ENCODE peak calls at places on chromosome 4, in five cellular contexts. C is AG10803, E is kidney epithelial cell, J is AG04450, H is AG04449. K is an unnamed sample.

GRCh38 chr4:138553001-138553845 is 311.1 kb upstream of the SLC7A11 start:
- DNase-seq in C (no peak), E (no peak), J (no peak), H (no peak), K (no peak)

GRCh38 chr4:48129307-48130014 is 4.6 kb downstream of the TXK start:
- DNase-seq in C (no peak), E (no peak), H (no peak), J (no peak), K (peak)

GRCh38 chr4:30116401-30116800 is 603.8 kb upstream of the PCDH7 start:
- DNase-seq in H (no peak), C (no peak), E (no peak), J (no peak), K (peak)

GRCh38 chr4:111937368-111937767 is 207.9 kb upstream of the FAM241A start:
- DNase-seq in E (no peak), H (no peak), J (no peak), C (peak), K (peak)

GRCh38 chr4:7806724-7807123 is 132.9 kb downstream of the AFAP1 start:
- DNase-seq in C (no peak), E (no peak), H (no peak), J (no peak), K (no peak)

GRCh38 chr4:5750052-5750950 is 39.3 kb downstream of the EVC start:
- DNase-seq in H (peak), J (no peak), C (peak), E (no peak), K (peak)

GRCh38 chr4:86160423-86160822 is 199.4 kb downstream of the MAPK10 start:
- DNase-seq in J (no peak), E (no peak), C (peak), H (no peak), K (no peak)

GRCh38 chr4:22881416-22881815 is 188.7 kb downstream of the GBA3 start:
- DNase-seq in C (no peak), E (no peak), J (no peak), H (no peak), K (no peak)

GRCh38 chr4:138003248-138003647 is 238.9 kb downstream of the SLC7A11 start:
- DNase-seq in J (no peak), C (peak), H (no peak), E (no peak), K (peak)

GRCh38 chr4:184755278-184755677 is 21.4 kb upstream of the CENPU start:
- DNase-seq in E (no peak), J (no peak), C (peak), H (no peak), K (peak)

GRCh38 chr4:2795558-2796260 is 2.8 kb downstream of the SH3BP2 start:
- DNase-seq in C (no peak), J (no peak), E (no peak), H (no peak), K (no peak)

GRCh38 chr4:70670332-70671014 is 4.2 kb upstream of the JCHAIN start:
- DNase-seq in J (no peak), E (peak), C (peak), H (no peak), K (peak)

GRCh38 chr4:120709986-120710385 is 212.5 kb downstream of the PRDM5 start:
- DNase-seq in J (peak), E (no peak), H (peak), C (peak), K (peak)

DNA sequence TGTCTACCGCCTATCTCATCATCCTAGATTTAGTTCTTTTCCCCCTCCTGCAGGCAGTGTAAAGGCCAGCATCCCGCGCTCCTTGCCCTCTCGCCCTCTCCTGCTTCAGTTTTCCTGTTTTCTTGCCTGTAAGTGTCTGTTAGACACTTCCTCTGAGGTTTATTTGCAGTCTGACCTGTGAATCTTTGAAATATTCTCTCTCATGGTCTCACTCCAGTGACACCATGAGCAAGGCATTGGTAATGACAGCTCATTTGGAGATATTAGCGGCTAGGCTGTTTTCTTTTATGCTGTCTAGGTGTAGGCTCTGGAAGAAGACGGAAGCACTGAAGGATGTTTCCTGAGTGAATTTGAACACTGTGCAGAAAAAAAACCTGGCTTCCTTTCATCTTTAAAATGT is 179.6 kb downstream of the KDR start:
- DNase-seq in H (no peak), C (no peak), J (no peak), E (no peak), K (no peak)
- TF ChIP-seq CTCF in H (no peak), C (peak), J (no peak), E (no peak), K (no peak)

GRCh38 chr4:32106767-32107166 is 1386.6 kb downstream of the PCDH7 start:
- DNase-seq in C (no peak), H (no peak), E (no peak), J (no peak), K (no peak)
- H3K4me3 ChIP-seq in C (no peak), H (no peak), E (no peak), J (no peak), K (no peak)

DNA sequence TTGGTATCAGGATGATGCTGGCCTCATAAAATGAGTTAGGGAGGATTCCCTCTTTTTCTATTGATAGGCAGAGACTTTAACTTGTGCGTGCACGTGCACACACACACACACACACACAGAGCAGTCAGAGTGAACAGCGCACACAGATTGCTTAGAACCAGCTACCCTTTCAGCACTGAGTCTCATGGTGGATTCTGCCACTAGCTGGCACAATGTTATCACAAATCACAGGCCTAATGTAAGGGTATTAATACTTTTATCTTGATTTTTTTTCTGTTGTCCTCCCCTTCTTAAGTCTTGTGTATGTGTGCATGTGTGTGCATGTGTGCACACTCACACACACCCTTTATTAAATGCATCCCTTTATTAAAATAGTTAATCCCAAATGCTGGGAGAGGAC is 53.2 kb downstream of the HADH start:
- DNase-seq in H (no peak), J (no peak), C (no peak), E (no peak), K (no peak)
- TF ChIP-seq CTCF in H (no peak), J (no peak), C (no peak), E (no peak), K (no peak)

DNA sequence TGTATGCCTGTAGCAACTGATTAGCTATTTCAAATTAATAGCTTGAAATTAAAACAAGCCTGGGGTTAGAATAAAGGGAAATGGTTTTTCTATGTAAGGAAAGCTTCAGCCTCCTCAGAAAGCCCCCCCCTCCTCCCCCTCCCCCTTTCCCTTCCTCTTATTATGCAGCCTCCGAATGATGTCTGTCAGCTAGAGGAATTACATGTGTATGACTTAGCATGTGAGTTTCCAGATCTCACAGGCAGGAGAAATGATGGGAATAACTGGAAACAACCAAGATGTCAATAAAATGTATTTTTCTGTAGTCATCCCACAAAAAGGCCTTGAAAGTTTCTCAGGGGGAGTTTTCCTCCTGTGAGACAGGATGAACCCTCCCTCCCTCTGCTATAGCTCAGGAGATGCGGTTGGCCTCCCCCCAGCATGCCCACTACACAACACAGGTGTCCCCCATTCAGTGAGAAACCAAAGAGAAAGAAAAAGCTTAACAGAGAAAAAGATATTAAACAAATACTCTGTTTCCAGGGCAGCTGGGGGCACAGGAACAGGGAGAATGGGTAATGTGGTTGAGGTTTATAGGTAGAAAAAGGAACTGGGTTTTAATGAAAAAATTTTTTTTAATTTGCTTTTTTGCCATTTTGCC is 41.4 kb upstream of the RASGEF1B start:
- DNase-seq in H (no peak), C (no peak), J (no peak), E (no peak), K (no peak)
- H3K4me3 ChIP-seq in H (no peak), C (no peak), J (no peak), E (no peak), K (no peak)

GRCh38 chr4:124203613-124204284 is 508.8 kb downstream of the ANKRD50 start:
- DNase-seq in E (no peak), C (peak), J (peak), H (peak), K (peak)

GRCh38 chr4:124199755-124200154 is 512.8 kb downstream of the ANKRD50 start:
- DNase-seq in H (no peak), C (no peak), E (no peak), J (no peak), K (peak)

GRCh38 chr4:124206779-124207605 is 505.5 kb downstream of the ANKRD50 start:
- DNase-seq in J (no peak), C (peak), H (no peak), E (no peak), K (peak)

GRCh38 chr4:124199185-124199584 is 513.3 kb downstream of the ANKRD50 start:
- DNase-seq in H (no peak), E (no peak), C (no peak), J (no peak), K (no peak)

DNA sequence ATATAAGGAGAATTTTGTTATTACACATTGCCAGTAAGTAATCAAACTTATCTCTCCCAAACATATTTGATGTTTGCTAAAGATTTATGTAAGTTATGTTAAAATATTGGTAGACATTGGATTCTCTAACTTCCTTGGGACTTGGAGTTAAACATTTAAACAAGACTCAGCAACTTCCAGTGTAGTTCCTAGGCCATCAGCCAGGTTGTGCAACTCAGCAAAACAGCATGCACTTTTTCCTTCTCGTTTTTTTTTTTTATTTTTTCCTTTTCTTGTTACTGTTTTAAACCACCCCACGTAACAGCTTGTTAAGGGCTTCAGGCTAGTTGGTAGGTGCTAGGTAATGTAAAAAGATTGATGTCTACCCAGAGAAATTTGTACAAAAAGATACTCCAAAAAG is 510.4 kb downstream of the ANKRD50 start:
- DNase-seq in H (no peak), C (peak), J (no peak), E (no peak), K (peak)
- TF ChIP-seq CTCF in H (no peak), C (peak), J (peak), E (no peak), K (peak)

DNA sequence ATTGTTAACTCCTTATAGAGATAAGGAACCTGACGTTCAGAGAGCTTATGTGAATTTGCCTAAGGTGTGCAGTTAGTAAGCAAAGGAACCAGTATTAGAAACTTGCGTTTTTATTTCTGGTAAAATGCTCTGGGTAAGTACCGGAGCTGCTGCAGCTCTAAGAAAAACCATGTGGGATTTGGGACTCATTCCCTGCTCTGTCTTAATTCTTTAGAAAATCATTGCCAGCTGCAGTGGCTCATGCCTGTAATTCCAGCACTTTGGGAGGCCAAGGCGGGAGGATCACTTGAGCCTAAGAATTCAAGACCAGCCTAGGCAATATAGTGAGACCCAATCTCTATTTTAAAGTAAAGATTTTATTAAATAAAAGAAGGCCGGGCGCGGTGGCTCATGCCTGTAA is 5.7 kb downstream of the CCKAR start:
- DNase-seq in E (no peak), J (no peak), H (no peak), C (peak), K (no peak)
- H3K4me3 ChIP-seq in E (no peak), J (no peak), H (no peak), C (no peak), K (no peak)

GRCh38 chr4:123398803-123399637 is 2.4 kb downstream of the SPRY1 start:
- DNase-seq in J (no peak), E (no peak), C (peak), H (no peak), K (peak)

GRCh38 chr4:123397276-123398150 is 918 bp downstream of the SPRY1 start:
- DNase-seq in C (peak), J (no peak), E (no peak), H (no peak), K (peak)

GRCh38 chr4:123399638-123400358 is 3.2 kb downstream of the SPRY1 start:
- DNase-seq in H (no peak), C (peak), J (no peak), E (no peak), K (peak)

GRCh38 chr4:123396294-123397275 is at the start of gene SPRY1:
- DNase-seq in E (peak), J (no peak), C (peak), H (no peak), K (peak)

DNA sequence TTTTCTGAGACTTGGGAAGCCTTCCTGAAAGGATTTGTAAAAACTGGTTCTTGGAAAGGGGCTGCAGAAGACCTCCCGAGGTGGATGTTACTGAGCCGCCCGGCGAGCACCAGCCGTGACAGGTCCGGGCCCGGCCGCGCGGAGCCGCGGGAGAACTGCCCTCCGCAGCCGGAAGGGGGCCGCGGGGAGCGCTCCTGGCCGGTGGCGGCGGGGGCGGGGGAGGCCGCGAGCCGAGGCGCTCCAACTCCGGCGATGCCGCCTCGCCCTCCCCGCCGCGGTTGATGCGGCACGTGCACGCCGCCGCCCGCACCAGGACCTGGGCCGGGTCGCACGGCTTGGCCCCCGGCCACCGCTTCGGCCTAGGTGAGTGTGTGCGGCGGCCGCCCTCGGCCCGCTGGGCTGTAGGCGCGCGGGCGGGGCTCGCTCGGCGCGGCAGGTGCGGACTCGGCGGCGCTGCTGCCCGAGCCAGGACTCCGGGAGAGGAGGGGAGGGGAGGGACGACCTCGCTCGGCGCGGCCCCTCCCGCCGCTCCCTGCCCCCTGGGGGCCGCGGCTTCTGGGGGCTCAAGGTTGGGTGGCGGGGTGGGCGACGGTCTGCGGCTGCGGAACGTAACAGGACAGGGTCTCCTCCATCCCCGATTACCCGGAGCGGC is 1.7 kb downstream of the SPRY1 start:
- DNase-seq in C (peak), H (no peak), J (no peak), E (no peak), K (peak)
- TF ChIP-seq CTCF in C (peak), H (peak), J (peak), E (peak), K (peak)

K was measured in fibroblast of the aortic adventitia.